ENCODE peak calls at places on chromosomes 4 and X, in eight cellular contexts. One of them, this sample, is unnamed. For H3K36me3, the result is how much of the 10 kb centered on the place peaks cover.

GRCh38 chr4:47209833-47210232 is 178.5 kb downstream of the GABRB1 start:
- DNase-seq in right lobe of liver: no peak
- DNase-seq in psoas muscle: no peak
- DNase-seq in prostate gland: no peak
- DNase-seq in HepG2: no peak
- DNase-seq in heart right ventricle: no peak
- DNase-seq in lower lobe of right lung: no peak
- DNase-seq in kidney: no peak
- DNase-seq in this sample: no peak

GRCh38 chrX:10041383-10041782 is 74.2 kb downstream of the CLDN34 start:
- DNase-seq in right lobe of liver: no peak
- DNase-seq in kidney: no peak
- DNase-seq in prostate gland: no peak
- DNase-seq in HepG2: no peak
- DNase-seq in lower lobe of right lung: no peak
- DNase-seq in heart right ventricle: no peak
- DNase-seq in psoas muscle: no peak
- DNase-seq in this sample: no peak

GRCh38 chr4:53309321-53310020 is 56.4 kb downstream of the SCFD2 start:
- DNase-seq in prostate gland: no peak
- DNase-seq in right lobe of liver: no peak
- DNase-seq in kidney: no peak
- DNase-seq in lower lobe of right lung: no peak
- DNase-seq in heart right ventricle: no peak
- DNase-seq in psoas muscle: no peak
- DNase-seq in HepG2: no peak
- DNase-seq in this sample: no peak

GRCh38 chrX:151396042-151396826 is 772 bp upstream of the VMA21 start:
- DNase-seq in HepG2: peak
- DNase-seq in prostate gland: no peak
- DNase-seq in lower lobe of right lung: peak
- DNase-seq in psoas muscle: peak
- DNase-seq in kidney: no peak
- DNase-seq in heart right ventricle: no peak
- DNase-seq in right lobe of liver: no peak
- DNase-seq in this sample: peak

GRCh38 chr4:25030283-25031076 is at the start of gene LGI2:
- DNase-seq in HepG2: no peak
- DNase-seq in right lobe of liver: peak
- DNase-seq in prostate gland: no peak
- DNase-seq in heart right ventricle: peak
- DNase-seq in psoas muscle: peak
- DNase-seq in kidney: peak
- DNase-seq in lower lobe of right lung: peak
- DNase-seq in this sample: no peak

GRCh38 chrX:115892787-115893671 is 277.5 kb upstream of the AGTR2 start:
- DNase-seq in lower lobe of right lung: no peak
- DNase-seq in right lobe of liver: peak
- DNase-seq in kidney: peak
- DNase-seq in heart right ventricle: no peak
- DNase-seq in HepG2: peak
- DNase-seq in psoas muscle: peak
- DNase-seq in prostate gland: no peak
- DNase-seq in this sample: no peak

GRCh38 chr4:15882675-15883086 is 55.9 kb downstream of the FGFBP1 start:
- DNase-seq in prostate gland: peak
- DNase-seq in heart right ventricle: no peak
- DNase-seq in HepG2: peak
- DNase-seq in kidney: no peak
- DNase-seq in psoas muscle: no peak
- DNase-seq in right lobe of liver: peak
- DNase-seq in lower lobe of right lung: no peak
- DNase-seq in this sample: no peak

GRCh38 chr4:43716721-43717395 is 731.8 kb downstream of the KCTD8 start:
- DNase-seq in prostate gland: no peak
- DNase-seq in right lobe of liver: no peak
- DNase-seq in heart right ventricle: no peak
- DNase-seq in lower lobe of right lung: no peak
- DNase-seq in psoas muscle: no peak
- DNase-seq in HepG2: no peak
- DNase-seq in kidney: no peak
- DNase-seq in this sample: no peak

GRCh38 chrX:20530319-20530979 is 263.7 kb upstream of the RPS6KA3 start:
- DNase-seq in HepG2: peak
- DNase-seq in lower lobe of right lung: no peak
- DNase-seq in prostate gland: peak
- DNase-seq in psoas muscle: no peak
- DNase-seq in kidney: no peak
- DNase-seq in right lobe of liver: peak
- DNase-seq in heart right ventricle: no peak
- DNase-seq in this sample: peak

GRCh38 chr4:68336530-68336929 is 13.4 kb downstream of the YTHDC1 start:
- DNase-seq in HepG2: no peak
- DNase-seq in heart right ventricle: no peak
- DNase-seq in prostate gland: no peak
- DNase-seq in psoas muscle: no peak
- DNase-seq in lower lobe of right lung: no peak
- DNase-seq in right lobe of liver: no peak
- DNase-seq in kidney: no peak
- DNase-seq in this sample: no peak

GRCh38 chr4:153403761-153404160 is 59.3 kb downstream of the MND1 start:
- DNase-seq in psoas muscle: no peak
- DNase-seq in kidney: no peak
- DNase-seq in HepG2: no peak
- DNase-seq in right lobe of liver: no peak
- DNase-seq in heart right ventricle: no peak
- DNase-seq in prostate gland: no peak
- DNase-seq in lower lobe of right lung: no peak
- DNase-seq in this sample: no peak

GRCh38 chrX:2690856-2691542 is at the start of gene CD99:
- DNase-seq in lower lobe of right lung: peak
- DNase-seq in heart right ventricle: peak
- DNase-seq in prostate gland: peak
- DNase-seq in HepG2: peak
- DNase-seq in psoas muscle: peak
- DNase-seq in kidney: peak
- DNase-seq in right lobe of liver: peak
- DNase-seq in this sample: peak

GRCh38 chr4:181046809-181047208 is 1196.4 kb upstream of the TENM3 start:
- DNase-seq in heart right ventricle: no peak
- DNase-seq in psoas muscle: no peak
- DNase-seq in prostate gland: no peak
- DNase-seq in right lobe of liver: no peak
- DNase-seq in kidney: no peak
- DNase-seq in HepG2: no peak
- DNase-seq in lower lobe of right lung: no peak
- DNase-seq in this sample: no peak
- H3K4me3 ChIP-seq in heart right ventricle: no peak
- H3K4me3 ChIP-seq in psoas muscle: no peak
- H3K4me3 ChIP-seq in prostate gland: no peak
- H3K4me3 ChIP-seq in right lobe of liver: no peak
- H3K4me3 ChIP-seq in kidney: no peak
- H3K4me3 ChIP-seq in HepG2: no peak
- H3K4me3 ChIP-seq in lower lobe of right lung: no peak
- H3K4me3 ChIP-seq in this sample: no peak

GRCh38 chrX:48480583-48480982 is 4.6 kb downstream of the FTSJ1 start:
- DNase-seq in kidney: no peak
- DNase-seq in right lobe of liver: no peak
- DNase-seq in psoas muscle: no peak
- DNase-seq in HepG2: no peak
- DNase-seq in lower lobe of right lung: no peak
- DNase-seq in prostate gland: no peak
- DNase-seq in heart right ventricle: no peak
- DNase-seq in this sample: no peak
- H3K36me3 ChIP-seq in kidney: under half
- H3K36me3 ChIP-seq in right lobe of liver: under half
- H3K36me3 ChIP-seq in psoas muscle: under half
- H3K36me3 ChIP-seq in HepG2: under half
- H3K36me3 ChIP-seq in lower lobe of right lung: under half
- H3K36me3 ChIP-seq in prostate gland: under half
- H3K36me3 ChIP-seq in heart right ventricle: under half
- H3K36me3 ChIP-seq in this sample: under half

GRCh38 chrX:135625995-135626394 is 87.4 kb upstream of the CT45A1 start:
- DNase-seq in heart right ventricle: no peak
- DNase-seq in right lobe of liver: no peak
- DNase-seq in lower lobe of right lung: no peak
- DNase-seq in HepG2: peak
- DNase-seq in kidney: no peak
- DNase-seq in psoas muscle: no peak
- DNase-seq in prostate gland: no peak
- DNase-seq in this sample: no peak
- TF ChIP-seq CTCF in heart right ventricle: peak
- TF ChIP-seq CTCF in right lobe of liver: peak
- TF ChIP-seq CTCF in lower lobe of right lung: peak
- TF ChIP-seq CTCF in HepG2: no peak
- TF ChIP-seq CTCF in kidney: no peak
- TF ChIP-seq CTCF in psoas muscle: no peak
- TF ChIP-seq CTCF in prostate gland: no peak
- TF ChIP-seq CTCF in this sample: no peak

GRCh38 chr4:94459462-94460161 is 7.9 kb downstream of the PDLIM5 start:
- DNase-seq in lower lobe of right lung: no peak
- DNase-seq in prostate gland: no peak
- DNase-seq in heart right ventricle: no peak
- DNase-seq in psoas muscle: no peak
- DNase-seq in HepG2: peak
- DNase-seq in kidney: no peak
- DNase-seq in right lobe of liver: no peak
- DNase-seq in this sample: no peak
- H3K4me3 ChIP-seq in lower lobe of right lung: no peak
- H3K4me3 ChIP-seq in prostate gland: no peak
- H3K4me3 ChIP-seq in heart right ventricle: no peak
- H3K4me3 ChIP-seq in psoas muscle: peak
- H3K4me3 ChIP-seq in HepG2: no peak
- H3K4me3 ChIP-seq in kidney: no peak
- H3K4me3 ChIP-seq in right lobe of liver: no peak
- H3K4me3 ChIP-seq in this sample: no peak

DNA sequence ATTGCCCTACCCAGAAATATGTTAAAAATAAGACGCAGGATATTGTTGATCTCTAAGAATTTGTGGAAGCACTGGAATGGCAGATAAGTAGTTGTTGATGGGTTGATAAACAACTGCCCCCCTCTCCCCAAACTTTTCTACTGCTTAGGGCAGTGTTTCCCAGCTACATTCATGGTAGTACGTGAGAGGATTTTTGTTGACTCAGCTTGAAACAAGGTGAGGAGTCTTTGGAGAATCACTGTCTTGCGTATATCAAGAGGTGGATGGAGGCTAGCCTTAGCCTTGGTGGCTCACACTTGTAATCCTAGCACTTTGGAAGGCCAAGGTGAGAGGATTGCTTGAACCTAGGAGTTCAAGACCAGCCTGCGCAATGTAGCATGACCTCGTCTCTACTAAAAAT is 5.7 kb downstream of the ENOPH1 start:
- DNase-seq in right lobe of liver: no peak
- DNase-seq in lower lobe of right lung: no peak
- DNase-seq in kidney: no peak
- DNase-seq in HepG2: no peak
- DNase-seq in heart right ventricle: no peak
- DNase-seq in psoas muscle: no peak
- DNase-seq in prostate gland: no peak
- DNase-seq in this sample: no peak
- H3K36me3 ChIP-seq in right lobe of liver: under half
- H3K36me3 ChIP-seq in lower lobe of right lung: under half
- H3K36me3 ChIP-seq in kidney: under half
- H3K36me3 ChIP-seq in HepG2: under half
- H3K36me3 ChIP-seq in heart right ventricle: under half
- H3K36me3 ChIP-seq in psoas muscle: under half
- H3K36me3 ChIP-seq in prostate gland: under half
- H3K36me3 ChIP-seq in this sample: under half

DNA sequence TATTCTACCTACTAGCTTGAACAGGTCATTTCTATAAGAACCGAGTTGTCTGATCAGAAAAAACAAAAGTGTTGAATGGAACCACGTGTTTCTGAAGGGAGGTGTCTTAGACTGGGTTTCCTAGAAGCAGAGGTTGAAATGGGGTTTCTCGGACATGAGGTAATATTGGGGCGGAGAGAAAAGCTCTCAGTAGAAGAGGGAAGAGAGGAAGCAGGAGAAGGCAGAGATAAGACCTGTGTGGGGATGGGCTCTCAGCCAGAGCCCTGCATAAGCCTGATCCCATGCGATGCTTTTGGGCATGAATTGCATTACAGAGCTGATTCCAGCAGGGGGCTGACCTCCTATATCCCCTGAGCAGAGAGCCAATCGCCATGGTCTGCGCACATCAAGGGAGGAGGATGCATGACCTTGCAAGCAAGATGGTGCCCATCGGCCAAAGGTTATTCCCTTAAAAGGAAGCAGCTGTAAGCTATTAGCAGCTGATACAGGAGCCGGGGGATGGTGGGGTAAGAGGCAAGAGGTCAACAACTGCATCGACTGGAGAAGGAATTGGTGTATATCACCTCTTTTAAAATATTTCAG is 7.7 kb downstream of the ANOS1 start:
- DNase-seq in heart right ventricle: no peak
- DNase-seq in HepG2: no peak
- DNase-seq in kidney: no peak
- DNase-seq in lower lobe of right lung: no peak
- DNase-seq in psoas muscle: no peak
- DNase-seq in right lobe of liver: no peak
- DNase-seq in prostate gland: no peak
- DNase-seq in this sample: no peak
- TF ChIP-seq CTCF in heart right ventricle: no peak
- TF ChIP-seq CTCF in HepG2: no peak
- TF ChIP-seq CTCF in kidney: no peak
- TF ChIP-seq CTCF in lower lobe of right lung: no peak
- TF ChIP-seq CTCF in psoas muscle: no peak
- TF ChIP-seq CTCF in right lobe of liver: no peak
- TF ChIP-seq CTCF in prostate gland: no peak
- TF ChIP-seq CTCF in this sample: no peak

GRCh38 chrX:117568238-117568637 is 548.4 kb downstream of the KLHL13 start:
- DNase-seq in heart right ventricle: no peak
- DNase-seq in HepG2: no peak
- DNase-seq in psoas muscle: no peak
- DNase-seq in right lobe of liver: peak
- DNase-seq in prostate gland: no peak
- DNase-seq in kidney: no peak
- DNase-seq in lower lobe of right lung: no peak
- DNase-seq in this sample: no peak
- H3K4me3 ChIP-seq in heart right ventricle: no peak
- H3K4me3 ChIP-seq in HepG2: no peak
- H3K4me3 ChIP-seq in psoas muscle: no peak
- H3K4me3 ChIP-seq in right lobe of liver: no peak
- H3K4me3 ChIP-seq in prostate gland: no peak
- H3K4me3 ChIP-seq in kidney: no peak
- H3K4me3 ChIP-seq in lower lobe of right lung: no peak
- H3K4me3 ChIP-seq in this sample: no peak

GRCh38 chr4:7812191-7812860 is 127.3 kb downstream of the AFAP1 start:
- DNase-seq in kidney: no peak
- DNase-seq in HepG2: no peak
- DNase-seq in heart right ventricle: no peak
- DNase-seq in prostate gland: no peak
- DNase-seq in right lobe of liver: no peak
- DNase-seq in psoas muscle: no peak
- DNase-seq in lower lobe of right lung: no peak
- DNase-seq in this sample: no peak
- H3K36me3 ChIP-seq in kidney: under half
- H3K36me3 ChIP-seq in HepG2: under half
- H3K36me3 ChIP-seq in heart right ventricle: under half
- H3K36me3 ChIP-seq in prostate gland: under half
- H3K36me3 ChIP-seq in right lobe of liver: under half
- H3K36me3 ChIP-seq in psoas muscle: under half
- H3K36me3 ChIP-seq in lower lobe of right lung: under half
- H3K36me3 ChIP-seq in this sample: under half

This sample was measured in CD8-positive, alpha-beta T cell.